ENCODE peak calls at places on chromosomes 1 and 21, in six cellular contexts. One of them, this sample, is unnamed.

GRCh38 chr1:83028467-83028866 is 970.5 kb downstream of the TTLL7 start:
- DNase-seq in activated T-cell treated with anti-CD3 and anti-CD28 coated beads for 1 hour: no peak
- DNase-seq in CD8-positive, alpha-beta T cell: no peak
- DNase-seq in AG08396: no peak
- DNase-seq in iris pigment epithelial cell: no peak
- DNase-seq in right atrium auricular region: no peak
- DNase-seq in this sample: no peak

GRCh38 chr1:60753508-60753907 is 328.9 kb upstream of the NFIA start:
- DNase-seq in activated T-cell treated with anti-CD3 and anti-CD28 coated beads for 1 hour: no peak
- DNase-seq in CD8-positive, alpha-beta T cell: no peak
- DNase-seq in AG08396: no peak
- DNase-seq in iris pigment epithelial cell: no peak
- DNase-seq in right atrium auricular region: no peak
- DNase-seq in this sample: no peak

GRCh38 chr1:10856253-10856683 is 59.8 kb upstream of the CASZ1 start:
- DNase-seq in activated T-cell treated with anti-CD3 and anti-CD28 coated beads for 1 hour: no peak
- DNase-seq in CD8-positive, alpha-beta T cell: no peak
- DNase-seq in AG08396: no peak
- DNase-seq in iris pigment epithelial cell: no peak
- DNase-seq in right atrium auricular region: no peak
- DNase-seq in this sample: no peak

GRCh38 chr1:165481820-165482532 is 37.0 kb upstream of the RXRG start:
- DNase-seq in activated T-cell treated with anti-CD3 and anti-CD28 coated beads for 1 hour: no peak
- DNase-seq in CD8-positive, alpha-beta T cell: no peak
- DNase-seq in AG08396: peak; percentile 85
- DNase-seq in iris pigment epithelial cell: peak; percentile 89
- DNase-seq in right atrium auricular region: no peak
- DNase-seq in this sample: peak; percentile 92

GRCh38 chr1:215895893-215896292 is 328.8 kb downstream of the KCTD3 start:
- DNase-seq in activated T-cell treated with anti-CD3 and anti-CD28 coated beads for 1 hour: no peak
- DNase-seq in CD8-positive, alpha-beta T cell: no peak
- DNase-seq in AG08396: no peak
- DNase-seq in iris pigment epithelial cell: no peak
- DNase-seq in right atrium auricular region: no peak
- DNase-seq in this sample: no peak

GRCh38 chr21:25732091-25732760 is 2.5 kb downstream of the ATP5PF start:
- DNase-seq in activated T-cell treated with anti-CD3 and anti-CD28 coated beads for 1 hour: no peak
- DNase-seq in CD8-positive, alpha-beta T cell: no peak
- DNase-seq in AG08396: no peak
- DNase-seq in iris pigment epithelial cell: peak; percentile 14
- DNase-seq in right atrium auricular region: no peak
- DNase-seq in this sample: no peak

GRCh38 chr21:21612446-21612845 is 614.2 kb downstream of the NCAM2 start:
- DNase-seq in activated T-cell treated with anti-CD3 and anti-CD28 coated beads for 1 hour: no peak
- DNase-seq in CD8-positive, alpha-beta T cell: no peak
- DNase-seq in AG08396: peak; percentile 2
- DNase-seq in iris pigment epithelial cell: peak; percentile 89
- DNase-seq in right atrium auricular region: no peak
- DNase-seq in this sample: peak; percentile 74

GRCh38 chr1:167630568-167631385 is 745 bp downstream of the RCSD1 start:
- DNase-seq in activated T-cell treated with anti-CD3 and anti-CD28 coated beads for 1 hour: no peak
- DNase-seq in CD8-positive, alpha-beta T cell: no peak
- DNase-seq in AG08396: no peak
- DNase-seq in iris pigment epithelial cell: no peak
- DNase-seq in right atrium auricular region: no peak
- DNase-seq in this sample: no peak

GRCh38 chr1:6638226-6638625 is 13.6 kb downstream of the THAP3 start:
- DNase-seq in activated T-cell treated with anti-CD3 and anti-CD28 coated beads for 1 hour: no peak
- DNase-seq in CD8-positive, alpha-beta T cell: no peak
- DNase-seq in AG08396: peak; percentile 85
- DNase-seq in iris pigment epithelial cell: peak; percentile 31
- DNase-seq in right atrium auricular region: peak; percentile 94
- DNase-seq in this sample: no peak

GRCh38 chr1:157360021-157360390 is 192.3 kb downstream of the FCRL5 start:
- DNase-seq in activated T-cell treated with anti-CD3 and anti-CD28 coated beads for 1 hour: no peak
- DNase-seq in CD8-positive, alpha-beta T cell: no peak
- DNase-seq in AG08396: no peak
- DNase-seq in iris pigment epithelial cell: no peak
- DNase-seq in right atrium auricular region: no peak
- DNase-seq in this sample: no peak

GRCh38 chr1:30763654-30764248 is 6.2 kb upstream of the LAPTM5 start:
- DNase-seq in activated T-cell treated with anti-CD3 and anti-CD28 coated beads for 1 hour: no peak
- DNase-seq in CD8-positive, alpha-beta T cell: no peak
- DNase-seq in AG08396: peak; percentile 58
- DNase-seq in iris pigment epithelial cell: peak; percentile 26
- DNase-seq in right atrium auricular region: no peak
- DNase-seq in this sample: peak; percentile 83

GRCh38 chr1:89198500-89199072 is at the start of gene GBP4:
- DNase-seq in activated T-cell treated with anti-CD3 and anti-CD28 coated beads for 1 hour: peak; percentile 32
- DNase-seq in CD8-positive, alpha-beta T cell: no peak
- DNase-seq in AG08396: peak; percentile 20
- DNase-seq in iris pigment epithelial cell: peak; percentile 70
- DNase-seq in right atrium auricular region: peak; percentile 62
- DNase-seq in this sample: peak; percentile 80

GRCh38 chr1:42046772-42047552 is 106.2 kb upstream of the GUCA2B start:
- DNase-seq in activated T-cell treated with anti-CD3 and anti-CD28 coated beads for 1 hour: no peak
- DNase-seq in CD8-positive, alpha-beta T cell: no peak
- DNase-seq in AG08396: no peak
- DNase-seq in iris pigment epithelial cell: no peak
- DNase-seq in right atrium auricular region: no peak
- DNase-seq in this sample: no peak

GRCh38 chr1:51264470-51264869 is 28.4 kb downstream of the RNF11 start:
- DNase-seq in activated T-cell treated with anti-CD3 and anti-CD28 coated beads for 1 hour: no peak
- DNase-seq in CD8-positive, alpha-beta T cell: no peak
- DNase-seq in AG08396: peak; percentile 82
- DNase-seq in iris pigment epithelial cell: peak; percentile 91
- DNase-seq in right atrium auricular region: no peak
- DNase-seq in this sample: peak; percentile 96

GRCh38 chr21:44527983-44528633 is 11.9 kb downstream of the KRTAP10-1 start:
- DNase-seq in activated T-cell treated with anti-CD3 and anti-CD28 coated beads for 1 hour: no peak
- DNase-seq in CD8-positive, alpha-beta T cell: no peak
- DNase-seq in AG08396: no peak
- DNase-seq in iris pigment epithelial cell: no peak
- DNase-seq in right atrium auricular region: no peak
- DNase-seq in this sample: no peak

This sample was measured in M059J.